ENCODE peak calls at places on chromosomes 1 and 21, in eight cellular contexts. S, U, X, F, N, M, C and W are unnamed samples.

GRCh38 chr1:33265780-33266605 is 9.7 kb downstream of the ZNF362 start:
- DNase-seq in M (no peak), S (no peak), F (no peak), N (no peak), C (no peak), U (peak; percentile 24), X (no peak), W (no peak)

GRCh38 chr1:67970088-67970487 is 80.3 kb downstream of the DIRAS3 start:
- DNase-seq in S (no peak), X (no peak), M (no peak), N (no peak), F (no peak), C (no peak), U (no peak), W (no peak)

GRCh38 chr1:38292969-38293368 is 246.4 kb upstream of the POU3F1 start:
- DNase-seq in C (no peak), F (no peak), N (no peak), X (no peak), M (no peak), S (no peak), U (no peak), W (no peak)

GRCh38 chr1:91582431-91582921 is 81.8 kb downstream of the CDC7 start:
- DNase-seq in F (no peak), N (no peak), X (no peak), C (no peak), U (no peak), S (no peak), M (no peak), W (no peak)

GRCh38 chr21:41499920-41500319 is 8.0 kb downstream of the TMPRSS2 start:
- DNase-seq in F (no peak), X (no peak), U (no peak), C (no peak), S (no peak), N (no peak), M (no peak), W (no peak)

GRCh38 chr1:210232524-210233215 is at the start of gene SERTAD4:
- DNase-seq in U (no peak), N (no peak), M (peak; percentile 53), F (peak; percentile 77), C (peak; percentile 48), X (peak; percentile 61), S (no peak), W (peak; percentile 34)

GRCh38 chr1:114153621-114154145 is at the start of gene SYT6:
- DNase-seq in F (peak; percentile 19), M (peak; percentile 50), N (no peak), S (no peak), U (no peak), X (no peak), C (no peak), W (no peak)

GRCh38 chr1:248853023-248853422 is 5.9 kb downstream of the ZNF692 start:
- DNase-seq in M (no peak), X (no peak), S (no peak), N (no peak), F (no peak), C (no peak), U (peak; percentile 63), W (no peak)

GRCh38 chr1:74363220-74363619 is 128.0 kb downstream of the TNNI3K start:
- DNase-seq in F (peak; percentile 54), S (no peak), U (no peak), C (peak; percentile 11), M (no peak), N (no peak), X (peak; percentile 63), W (no peak)

GRCh38 chr1:89781494-89782126 is 39.2 kb upstream of the LRRC8D start:
- DNase-seq in U (no peak), M (no peak), X (no peak), C (no peak), S (no peak), N (no peak), F (no peak), W (no peak)

GRCh38 chr21:39483917-39484316 is 32.1 kb downstream of the SH3BGR start:
- DNase-seq in F (no peak), S (no peak), X (no peak), C (no peak), M (no peak), U (no peak), N (no peak), W (no peak)

GRCh38 chr1:198096390-198096789 is 60.4 kb upstream of the NEK7 start:
- DNase-seq in F (no peak), U (no peak), C (no peak), N (no peak), X (no peak), M (no peak), S (no peak), W (no peak)

GRCh38 chr21:29145837-29146453 is 15.5 kb downstream of the MAP3K7CL start:
- DNase-seq in F (no peak), X (no peak), U (no peak), C (no peak), N (no peak), M (peak; percentile 23), S (no peak), W (no peak)

GRCh38 chr1:113391643-113392271 is 1.4 kb downstream of the MAGI3 start:
- DNase-seq in X (no peak), C (no peak), S (no peak), M (peak; percentile 24), U (no peak), F (no peak), N (no peak), W (no peak)

GRCh38 chr21:15592271-15592860 is 137.4 kb upstream of the USP25 start:
- DNase-seq in C (peak; percentile 64), M (peak; percentile 47), X (no peak), F (no peak), S (peak; percentile 3), U (no peak), N (peak; percentile 11), W (no peak)

GRCh38 chr1:60942896-60943633 is 139.3 kb upstream of the NFIA start:
- DNase-seq in X (no peak), F (no peak), S (no peak), U (no peak), N (no peak), C (no peak), M (no peak), W (no peak)

GRCh38 chr1:43558346-43558841 is 27.7 kb downstream of the PTPRF start:
- DNase-seq in S (no peak), C (no peak), F (peak; percentile 52), X (no peak), M (no peak), N (no peak), U (no peak), W (no peak)

GRCh38 chr1:63929106-63929478 is 155.3 kb downstream of the ROR1 start:
- DNase-seq in X (no peak), F (no peak), U (no peak), C (no peak), N (no peak), M (no peak), S (no peak), W (no peak)

GRCh38 chr1:238406098-238406497 is 515.4 kb upstream of the ZP4 start:
- DNase-seq in S (no peak), U (no peak), M (no peak), C (peak; percentile 55), N (no peak), X (no peak), F (no peak), W (no peak)

GRCh38 chr1:103541431-103541830 is 15.9 kb downstream of the RNPC3 start:
- DNase-seq in U (no peak), S (no peak), N (no peak), X (no peak), M (no peak), C (no peak), F (no peak), W (no peak)